ENCODE peak calls at places on chromosomes 13 and 19, in ten cellular contexts. W is AG04450; Z is CD8-positive, alpha-beta T cell; L is neural progenitor cell; V is AG09309; C is endodermal cell; P is astrocyte; B is ovary; O is cardiac fibroblast; Q is CD4-positive, alpha-beta T cell. E is an unnamed sample.

GRCh38 chr13:114015111-114015551 is 41.3 kb upstream of the C13orf46 start:
- DNase-seq in W (no peak), Z (no peak), L (no peak), V (no peak), C (no peak), P (no peak), B (no peak), O (no peak), Q (no peak), E (no peak)

GRCh38 chr13:34334984-34335661 is 517.2 kb downstream of the RFC3 start:
- DNase-seq in W (no peak), Z (no peak), L (no peak), V (no peak), C (no peak), P (no peak), B (no peak), O (no peak), Q (no peak), E (no peak)

GRCh38 chr19:48397636-48398328 is 4.3 kb downstream of the GRIN2D start:
- DNase-seq in W (no peak), Z (no peak), L (no peak), V (no peak), C (peak), P (no peak), B (no peak), O (no peak), Q (no peak), E (no peak)

GRCh38 chr19:49019242-49019932 is 2.5 kb upstream of the LHB start:
- DNase-seq in W (no peak), Z (peak), L (peak), V (no peak), C (peak), P (no peak), B (peak), O (peak), Q (peak), E (peak)

GRCh38 chr13:113862191-113862765 is 1.6 kb downstream of the GAS6 start:
- DNase-seq in W (no peak), Z (no peak), L (no peak), V (no peak), C (peak), P (no peak), B (no peak), O (no peak), Q (no peak), E (no peak)

GRCh38 chr19:50203281-50204080 is at the start of gene MYH14:
- DNase-seq in W (no peak), Z (no peak), L (peak), V (no peak), C (peak), P (no peak), B (peak), O (peak), Q (no peak), E (peak)

GRCh38 chr19:2050349-2050990 is 574 bp downstream of the MKNK2 start:
- DNase-seq in W (no peak), Z (no peak), L (peak), V (no peak), C (no peak), P (no peak), B (no peak), O (no peak), Q (peak), E (no peak)

GRCh38 chr13:28161370-28161769 is 23.0 kb downstream of the PAN3 start:
- DNase-seq in W (no peak), Z (no peak), L (peak), V (no peak), C (peak), P (peak), B (no peak), O (peak), Q (no peak), E (no peak)

GRCh38 chr13:20565120-20565736 is 1.7 kb upstream of the IFT88 start:
- DNase-seq in W (no peak), Z (no peak), L (no peak), V (no peak), C (no peak), P (no peak), B (no peak), O (no peak), Q (no peak), E (no peak)

GRCh38 chr19:3573858-3574637 is 1.3 kb downstream of the HMG20B start:
- DNase-seq in W (peak), Z (peak), L (peak), V (peak), C (peak), P (peak), B (peak), O (peak), Q (peak), E (peak)

GRCh38 chr19:53980553-53981407 is 10.7 kb upstream of the CACNG6 start:
- DNase-seq in W (no peak), Z (no peak), L (peak), V (no peak), C (peak), P (peak), B (no peak), O (peak), Q (no peak), E (no peak)

GRCh38 chr19:29675650-29676186 is 10.5 kb downstream of the PLEKHF1 start:
- DNase-seq in W (no peak), Z (no peak), L (no peak), V (no peak), C (no peak), P (no peak), B (no peak), O (no peak), Q (no peak), E (peak)

GRCh38 chr19:31749231-31749630 is 400.0 kb upstream of the TSHZ3 start:
- DNase-seq in W (no peak), Z (no peak), L (no peak), V (no peak), C (no peak), P (no peak), B (peak), O (no peak), Q (no peak), E (peak)

GRCh38 chr13:52070929-52071523 is 46.5 kb downstream of the UTP14C start:
- DNase-seq in W (no peak), Z (no peak), L (no peak), V (peak), C (no peak), P (peak), B (no peak), O (peak), Q (no peak), E (no peak)

GRCh38 chr13:78015782-78016181 is 97.2 kb upstream of the EDNRB start:
- DNase-seq in W (no peak), Z (no peak), L (no peak), V (no peak), C (no peak), P (no peak), B (no peak), O (no peak), Q (no peak), E (no peak)

GRCh38 chr13:48909088-48909389 is 66.7 kb upstream of the FNDC3A start:
- DNase-seq in W (no peak), Z (no peak), L (no peak), V (no peak), C (no peak), P (no peak), B (no peak), O (no peak), Q (no peak), E (peak)

GRCh38 chr19:55075366-55075998 is at the start of gene EPS8L1:
- DNase-seq in W (no peak), Z (no peak), L (no peak), V (no peak), C (peak), P (no peak), B (no peak), O (no peak), Q (no peak), E (no peak)

GRCh38 chr13:31168736-31169135 is 7.0 kb upstream of the HSPH1 start:
- DNase-seq in W (no peak), Z (no peak), L (no peak), V (no peak), C (no peak), P (no peak), B (no peak), O (no peak), Q (no peak), E (no peak)

GRCh38 chr19:34578751-34579150 is 97.2 kb downstream of the WTIP start:
- DNase-seq in W (no peak), Z (no peak), L (no peak), V (no peak), C (no peak), P (no peak), B (no peak), O (no peak), Q (no peak), E (no peak)

GRCh38 chr13:22596157-22596863 is 584.5 kb upstream of the SGCG start:
- DNase-seq in W (no peak), Z (no peak), L (no peak), V (no peak), C (no peak), P (no peak), B (no peak), O (no peak), Q (no peak), E (no peak)

GRCh38 chr13:97139704-97140103 is 82.4 kb upstream of the MBNL2 start:
- DNase-seq in W (no peak), Z (no peak), L (no peak), V (no peak), C (peak), P (no peak), B (no peak), O (no peak), Q (no peak), E (no peak)

GRCh38 chr13:102401305-102401704 is 543 bp downstream of the FGF14 start:
- DNase-seq in W (no peak), Z (no peak), L (no peak), V (no peak), C (no peak), P (peak), B (no peak), O (no peak), Q (no peak), E (no peak)

GRCh38 chr19:797528-798414 is 519 bp downstream of the PTBP1 start:
- DNase-seq in W (peak), Z (peak), L (peak), V (peak), C (peak), P (peak), B (peak), O (peak), Q (peak), E (peak)

GRCh38 chr19:51572908-51573307 is 1.8 kb downstream of the ZNF175 start:
- DNase-seq in W (peak), Z (no peak), L (no peak), V (peak), C (no peak), P (peak), B (no peak), O (peak), Q (no peak), E (no peak)

GRCh38 chr13:107680115-107680514 is 535.2 kb downstream of the LIG4 start:
- DNase-seq in W (no peak), Z (no peak), L (no peak), V (no peak), C (no peak), P (no peak), B (no peak), O (peak), Q (no peak), E (no peak)

GRCh38 chr19:2315818-2316353 is 7.9 kb upstream of the LINGO3 start:
- DNase-seq in W (no peak), Z (no peak), L (peak), V (no peak), C (peak), P (no peak), B (no peak), O (peak), Q (no peak), E (peak)

GRCh38 chr19:38537071-38537847 is 80.5 kb downstream of the MAP4K1 start:
- DNase-seq in W (no peak), Z (no peak), L (no peak), V (no peak), C (no peak), P (no peak), B (no peak), O (no peak), Q (no peak), E (no peak)

GRCh38 chr19:38531515-38531914 is 86.2 kb downstream of the MAP4K1 start:
- DNase-seq in W (no peak), Z (no peak), L (no peak), V (no peak), C (no peak), P (no peak), B (no peak), O (no peak), Q (no peak), E (no peak)

GRCh38 chr19:38532939-38533338 is 84.8 kb downstream of the MAP4K1 start:
- DNase-seq in W (no peak), Z (no peak), L (no peak), V (no peak), C (no peak), P (no peak), B (no peak), O (no peak), Q (no peak), E (no peak)

GRCh38 chr19:38535212-38535611 is 82.5 kb downstream of the MAP4K1 start:
- DNase-seq in W (no peak), Z (no peak), L (no peak), V (no peak), C (no peak), P (no peak), B (no peak), O (no peak), Q (no peak), E (no peak)

DNA sequence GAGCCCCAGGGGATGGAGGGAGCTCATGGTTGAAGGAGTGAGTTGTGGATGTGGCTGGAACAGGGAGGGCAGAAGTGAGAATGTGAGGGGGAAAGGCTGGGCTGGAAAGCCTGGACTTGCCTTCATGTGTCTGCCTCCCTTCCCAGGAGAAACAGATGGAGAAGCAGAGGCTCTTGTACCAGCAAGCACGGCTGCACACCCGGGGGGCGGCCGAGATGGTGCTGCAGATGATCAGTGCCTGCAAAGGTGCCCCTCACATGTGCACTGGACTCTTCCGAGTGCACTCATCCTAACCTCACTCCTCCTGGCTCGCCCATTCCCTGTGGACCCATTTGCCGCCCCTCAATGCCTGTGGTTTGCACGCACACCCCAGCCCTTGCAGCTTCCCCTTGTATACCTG is 83.2 kb downstream of the MAP4K1 start:
- DNase-seq in W (no peak), Z (no peak), L (no peak), V (no peak), C (no peak), P (no peak), B (no peak), O (no peak), Q (no peak), E (no peak)
- TF ChIP-seq CTCF in W (no peak), Z (no peak), L (no peak), V (no peak), C (no peak), P (no peak), B (no peak), O (no peak), Q (no peak), E (no peak)

GRCh38 chr13:94112227-94112626 is 367.3 kb downstream of the DCT start:
- DNase-seq in W (peak), Z (no peak), L (no peak), V (peak), C (no peak), P (peak), B (no peak), O (peak), Q (no peak), E (no peak)

GRCh38 chr13:94115054-94115453 is 364.4 kb downstream of the DCT start:
- DNase-seq in W (no peak), Z (no peak), L (no peak), V (no peak), C (no peak), P (no peak), B (no peak), O (no peak), Q (no peak), E (no peak)

GRCh38 chr13:94110011-94110410 is 369.5 kb downstream of the DCT start:
- DNase-seq in W (no peak), Z (no peak), L (no peak), V (no peak), C (no peak), P (no peak), B (no peak), O (no peak), Q (no peak), E (no peak)

GRCh38 chr13:94114166-94114565 is 365.3 kb downstream of the DCT start:
- DNase-seq in W (no peak), Z (no peak), L (no peak), V (no peak), C (no peak), P (no peak), B (no peak), O (no peak), Q (no peak), E (no peak)

DNA sequence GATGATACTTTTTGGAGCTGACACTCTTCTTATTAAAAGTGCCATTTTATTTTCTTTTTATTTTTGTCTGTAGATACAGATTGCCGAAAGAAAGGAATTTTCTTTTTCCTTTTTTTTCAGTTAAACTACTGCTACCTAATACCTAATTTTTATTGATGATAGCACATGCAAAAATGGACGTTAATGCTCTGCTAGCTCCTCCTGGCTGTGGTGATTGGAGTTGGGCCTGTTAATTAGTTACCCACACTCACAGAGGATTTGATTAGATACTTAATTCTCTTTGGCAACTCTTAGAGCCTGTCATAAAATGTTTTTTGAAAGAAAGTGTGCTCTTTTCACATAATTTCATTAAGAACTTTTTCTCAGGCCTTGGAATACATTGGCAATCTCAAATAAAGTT is 366.8 kb downstream of the DCT start:
- DNase-seq in W (no peak), Z (no peak), L (no peak), V (no peak), C (no peak), P (no peak), B (no peak), O (no peak), Q (no peak), E (no peak)
- TF ChIP-seq CTCF in W (peak), Z (no peak), L (peak), V (no peak), C (peak), P (no peak), B (no peak), O (no peak), Q (no peak), E (no peak)

GRCh38 chr13:23681253-23681652 is 111.0 kb downstream of the TNFRSF19 start:
- DNase-seq in W (no peak), Z (no peak), L (no peak), V (peak), C (no peak), P (peak), B (no peak), O (peak), Q (no peak), E (no peak)

GRCh38 chr13:23680836-23681235 is 110.6 kb downstream of the TNFRSF19 start:
- DNase-seq in W (no peak), Z (no peak), L (no peak), V (no peak), C (no peak), P (no peak), B (no peak), O (no peak), Q (no peak), E (no peak)

GRCh38 chr13:23678768-23679167 is 108.6 kb downstream of the TNFRSF19 start:
- DNase-seq in W (no peak), Z (no peak), L (no peak), V (no peak), C (no peak), P (no peak), B (no peak), O (no peak), Q (no peak), E (no peak)

GRCh38 chr13:23683084-23683483 is 112.9 kb downstream of the TNFRSF19 start:
- DNase-seq in W (no peak), Z (no peak), L (no peak), V (no peak), C (no peak), P (no peak), B (no peak), O (no peak), Q (no peak), E (no peak)

DNA sequence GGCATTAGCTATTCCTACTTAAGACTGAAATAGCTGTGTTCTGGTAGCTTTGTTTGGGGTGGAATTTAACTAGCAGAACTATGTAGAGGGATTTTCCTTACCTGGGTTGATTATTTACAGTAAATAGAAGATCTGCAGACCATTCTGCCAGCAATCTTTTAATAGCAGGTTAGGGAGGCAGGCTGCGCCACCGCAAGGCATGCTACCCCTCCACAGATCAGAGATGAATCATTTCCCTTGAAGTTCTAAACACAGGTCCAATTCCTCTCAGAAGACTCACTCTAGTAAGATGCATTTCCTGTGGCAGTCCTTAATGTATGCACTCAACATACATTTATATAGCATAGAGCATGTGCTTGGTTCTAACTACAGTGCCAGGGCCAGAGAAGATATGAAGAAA is 109.0 kb downstream of the TNFRSF19 start:
- DNase-seq in W (no peak), Z (no peak), L (no peak), V (no peak), C (no peak), P (peak), B (no peak), O (no peak), Q (no peak), E (no peak)
- TF ChIP-seq CTCF in W (no peak), Z (no peak), L (no peak), V (no peak), C (no peak), P (no peak), B (no peak), O (no peak), Q (no peak), E (no peak)

DNA sequence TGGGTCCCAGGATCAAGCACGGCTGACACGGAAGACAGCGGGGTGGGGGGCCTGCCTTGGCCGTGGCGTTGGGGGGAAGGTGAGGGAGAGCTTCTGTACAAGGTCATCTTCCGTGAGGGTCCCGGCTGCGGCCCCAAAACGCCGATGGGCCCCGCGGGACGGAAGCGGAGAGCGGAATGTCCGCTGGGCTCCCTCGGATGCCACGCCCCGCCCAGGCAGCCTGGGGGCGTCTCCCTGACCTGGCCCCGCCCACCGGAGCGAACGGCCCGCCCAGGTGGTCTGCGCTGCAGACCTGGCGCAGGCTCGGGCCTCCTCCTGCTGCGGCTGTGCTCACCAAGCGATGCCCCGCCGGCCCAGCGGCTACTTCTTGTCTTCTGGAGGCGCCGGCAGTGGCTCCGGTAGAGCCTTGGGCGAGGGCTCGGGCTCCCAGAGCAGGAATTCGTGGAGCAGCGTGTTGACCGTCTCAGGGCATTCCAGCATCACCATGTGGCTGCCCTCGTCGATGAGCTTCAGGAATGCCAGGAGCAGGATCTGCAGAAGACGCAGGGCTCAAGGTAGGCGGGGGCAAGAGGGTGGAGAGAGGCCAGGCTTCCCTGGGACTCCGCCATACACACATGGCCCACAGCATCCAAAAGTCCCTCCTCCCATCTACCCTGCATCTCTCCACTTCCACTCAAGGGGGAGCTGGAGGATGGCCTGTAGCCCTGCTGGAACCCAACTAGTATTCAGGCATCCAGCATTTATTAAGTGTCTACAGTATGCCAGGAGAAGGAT is 10.7 kb downstream of the ABHD8 start:
- DNase-seq in W (peak), Z (peak), L (peak), V (no peak), C (peak), P (peak), B (peak), O (peak), Q (peak), E (peak)
- TF ChIP-seq CTCF in W (peak), Z (peak), L (peak), V (peak), C (peak), P (peak), B (peak), O (peak), Q (peak), E (peak)

GRCh38 chr19:43599635-43600295 is 3.4 kb downstream of the ZNF576 start:
- DNase-seq in W (no peak), Z (no peak), L (no peak), V (no peak), C (no peak), P (no peak), B (no peak), O (no peak), Q (no peak), E (no peak)
- TF ChIP-seq CTCF in W (no peak), Z (no peak), L (no peak), V (no peak), C (no peak), P (no peak), B (no peak), O (no peak), Q (no peak), E (no peak)

GRCh38 chr19:17470204-17470841 is at the start of gene SLC27A1:
- DNase-seq in W (peak), Z (peak), L (peak), V (peak), C (peak), P (peak), B (peak), O (peak), Q (peak), E (peak)
- TF ChIP-seq CTCF in W (no peak), Z (no peak), L (no peak), V (no peak), C (no peak), P (no peak), B (no peak), O (no peak), Q (no peak), E (no peak)

E was measured in right lobe of liver.